ENCODE peak calls at places on chromosomes 5 and 9, in four cellular contexts. Q, G, Y and O are unnamed samples.

GRCh38 chr5:1129725-1130082 is 17.8 kb upstream of the SLC12A7 start:
- DNase-seq in Y (no peak), G (peak), Q (no peak), O (no peak)

GRCh38 chr9:133090187-133090586 is 28.4 kb downstream of the CEL start:
- DNase-seq in G (no peak), Q (peak), Y (no peak), O (no peak)

GRCh38 chr5:157473383-157474370 is 13.7 kb downstream of the NIPAL4 start:
- DNase-seq in Q (peak), Y (no peak), G (no peak), O (no peak)

GRCh38 chr5:88515881-88516819 is 247.5 kb upstream of the TMEM161B start:
- DNase-seq in Q (no peak), Y (no peak), G (no peak), O (no peak)

GRCh38 chr5:82820188-82820587 is 257.0 kb downstream of the TMEM167A start:
- DNase-seq in G (no peak), Q (no peak), Y (no peak), O (no peak)

GRCh38 chr5:120778491-120779293 is 314.6 kb downstream of the PRR16 start:
- DNase-seq in Q (no peak), G (no peak), Y (no peak), O (no peak)

GRCh38 chr5:139312075-139312474 is 18.5 kb downstream of the MATR3 start:
- DNase-seq in Q (no peak), G (no peak), Y (no peak), O (no peak)

GRCh38 chr5:84383296-84383815 is 1.3 kb downstream of the EDIL3 start:
- DNase-seq in Q (no peak), Y (no peak), G (no peak), O (no peak)

GRCh38 chr9:121763561-121764370 is 112.3 kb downstream of the DAB2IP start:
- DNase-seq in G (no peak), Y (peak), Q (no peak), O (no peak)

GRCh38 chr9:133256686-133257091 is 18.3 kb downstream of the ABO start:
- DNase-seq in G (no peak), Y (no peak), Q (no peak), O (no peak)

GRCh38 chr9:134568116-134568515 is 73.5 kb upstream of the COL5A1 start:
- DNase-seq in Y (no peak), Q (peak), G (peak), O (peak)

GRCh38 chr9:84851935-84852585 is 182.5 kb downstream of the NTRK2 start:
- DNase-seq in G (no peak), Y (no peak), Q (no peak), O (peak)

GRCh38 chr9:28999806-29000205 is 1426.5 kb upstream of the C9orf72 start:
- DNase-seq in Y (no peak), G (no peak), Q (no peak), O (no peak)

GRCh38 chr5:175796536-175797499 is 74.6 kb upstream of the CPLX2 start:
- DNase-seq in G (peak), Y (peak), Q (peak), O (no peak)

GRCh38 chr9:95368377-95369160 is 51.1 kb upstream of the FANCC start:
- DNase-seq in Y (no peak), Q (no peak), G (no peak), O (no peak)

GRCh38 chr9:10612649-10613398 is at the start of gene PTPRD:
- DNase-seq in G (no peak), Y (peak), Q (no peak), O (no peak)

GRCh38 chr5:87524217-87524616 is 111.5 kb upstream of the CCNH start:
- DNase-seq in G (no peak), Q (no peak), Y (no peak), O (no peak)

GRCh38 chr5:158074992-158075769 is 216.2 kb upstream of the CLINT1 start:
- DNase-seq in Q (peak), Y (peak), G (peak), O (peak)

GRCh38 chr5:50727149-50727496 is 60.7 kb downstream of the PARP8 start:
- DNase-seq in Y (no peak), Q (no peak), G (no peak), O (no peak)